ENCODE peak calls at places on chromosomes 6 and 20, in ten cellular contexts. U, X, D, H, J, Q, L, B, F and W are unnamed samples.

GRCh38 chr6:80742481-80742880 is 636.0 kb downstream of the BCKDHB start:
- DNase-seq in U (no peak), X (no peak), D (peak; percentile 16), H (no peak), J (peak; percentile 6), Q (no peak), L (no peak), B (peak; percentile 16), F (peak; percentile 38), W (no peak)

GRCh38 chr6:170403451-170403850 is 96.9 kb downstream of the FAM120B start:
- DNase-seq in U (no peak), X (no peak), D (no peak), H (no peak), J (no peak), Q (no peak), L (no peak), B (no peak), F (peak; percentile 88), W (no peak)

GRCh38 chr20:48717095-48717958 is 110.5 kb downstream of the PREX1 start:
- DNase-seq in U (no peak), X (no peak), D (no peak), H (no peak), J (peak; percentile 38), Q (no peak), L (no peak), B (no peak), F (no peak), W (no peak)

GRCh38 chr6:132005177-132005576 is 54.0 kb upstream of the CCN2 start:
- DNase-seq in U (no peak), X (no peak), D (no peak), H (no peak), J (no peak), Q (no peak), L (no peak), B (no peak), F (no peak), W (no peak)

GRCh38 chr20:39103732-39104131 is 141.6 kb downstream of the DHX35 start:
- DNase-seq in U (no peak), X (no peak), D (no peak), H (no peak), J (no peak), Q (no peak), L (no peak), B (no peak), F (no peak), W (no peak)

GRCh38 chr6:84762220-84762940 is 2.0 kb downstream of the TBX18 start:
- DNase-seq in U (no peak), X (peak; percentile 41), D (peak; percentile 68), H (no peak), J (no peak), Q (no peak), L (peak; percentile 18), B (peak; percentile 44), F (peak; percentile 49), W (no peak)

GRCh38 chr6:124962617-124963415 is 579 bp downstream of the RNF217 start:
- DNase-seq in U (peak; percentile 39), X (peak; percentile 63), D (peak; percentile 41), H (no peak), J (no peak), Q (no peak), L (no peak), B (peak; percentile 43), F (peak; percentile 56), W (peak; percentile 18)

GRCh38 chr6:47044418-47044817 is 2.3 kb upstream of the ADGRF1 start:
- DNase-seq in U (no peak), X (no peak), D (peak; percentile 67), H (no peak), J (no peak), Q (no peak), L (no peak), B (no peak), F (no peak), W (no peak)

GRCh38 chr6:165830761-165831160 is 167.7 kb upstream of the PDE10A start:
- DNase-seq in U (no peak), X (no peak), D (no peak), H (no peak), J (no peak), Q (no peak), L (no peak), B (no peak), F (no peak), W (no peak)

GRCh38 chr6:3068329-3069223 is at the start of gene RIPK1:
- DNase-seq in U (peak; percentile 96), X (peak; percentile 98), D (peak; percentile 86), H (peak; percentile 95), J (peak; percentile 94), Q (peak; percentile 47), L (peak; percentile 90), B (peak; percentile 96), F (peak; percentile 91), W (peak; percentile 97)
- TF ChIP-seq CTCF in U (peak; percentile 32), X (peak; percentile 22), D (no peak), H (peak; percentile 33), J (peak; percentile 64), Q (peak; percentile 23), L (peak; percentile 6), B (peak; percentile 31), F (peak; percentile 23), W (peak; percentile 56)

GRCh38 chr6:52909131-52909530 is 367 bp downstream of the GSTA3 start:
- DNase-seq in U (no peak), X (no peak), D (no peak), H (no peak), J (no peak), Q (no peak), L (no peak), B (no peak), F (no peak), W (no peak)

GRCh38 chr6:52910091-52910490 is 593 bp upstream of the GSTA3 start:
- DNase-seq in U (no peak), X (no peak), D (no peak), H (no peak), J (no peak), Q (no peak), L (no peak), B (no peak), F (no peak), W (no peak)

GRCh38 chr6:52909531-52909930 is at the start of gene GSTA3:
- DNase-seq in U (no peak), X (no peak), D (no peak), H (no peak), J (no peak), Q (no peak), L (no peak), B (no peak), F (no peak), W (no peak)

GRCh38 chr6:52900536-52900935 is 9.0 kb downstream of the GSTA3 start:
- DNase-seq in U (no peak), X (no peak), D (no peak), H (no peak), J (no peak), Q (no peak), L (no peak), B (no peak), F (no peak), W (no peak)

GRCh38 chr6:52904562-52905279 is 4.8 kb downstream of the GSTA3 start:
- DNase-seq in U (no peak), X (no peak), D (peak; percentile 29), H (no peak), J (peak; percentile 10), Q (no peak), L (no peak), B (no peak), F (peak; percentile 8), W (no peak)
- TF ChIP-seq CTCF in U (no peak), X (peak; percentile 9), D (peak; percentile 18), H (no peak), J (peak; percentile 57), Q (no peak), L (no peak), B (peak; percentile 38), F (peak; percentile 35), W (peak; percentile 6)

GRCh38 chr6:56246544-56246940 is 838 bp downstream of the COL21A1 start:
- DNase-seq in U (no peak), X (no peak), D (no peak), H (no peak), J (no peak), Q (no peak), L (no peak), B (no peak), F (peak; percentile 5), W (no peak)

GRCh38 chr6:56247654-56248122 is 308 bp upstream of the COL21A1 start:
- DNase-seq in U (no peak), X (no peak), D (no peak), H (no peak), J (no peak), Q (no peak), L (no peak), B (no peak), F (no peak), W (no peak)

GRCh38 chr6:56245903-56246351 is 1.5 kb downstream of the COL21A1 start:
- DNase-seq in U (no peak), X (no peak), D (no peak), H (no peak), J (no peak), Q (no peak), L (no peak), B (no peak), F (no peak), W (no peak)

GRCh38 chr6:56244528-56245253 is 2.7 kb downstream of the COL21A1 start:
- DNase-seq in U (no peak), X (no peak), D (no peak), H (no peak), J (no peak), Q (no peak), L (no peak), B (no peak), F (no peak), W (no peak)

DNA sequence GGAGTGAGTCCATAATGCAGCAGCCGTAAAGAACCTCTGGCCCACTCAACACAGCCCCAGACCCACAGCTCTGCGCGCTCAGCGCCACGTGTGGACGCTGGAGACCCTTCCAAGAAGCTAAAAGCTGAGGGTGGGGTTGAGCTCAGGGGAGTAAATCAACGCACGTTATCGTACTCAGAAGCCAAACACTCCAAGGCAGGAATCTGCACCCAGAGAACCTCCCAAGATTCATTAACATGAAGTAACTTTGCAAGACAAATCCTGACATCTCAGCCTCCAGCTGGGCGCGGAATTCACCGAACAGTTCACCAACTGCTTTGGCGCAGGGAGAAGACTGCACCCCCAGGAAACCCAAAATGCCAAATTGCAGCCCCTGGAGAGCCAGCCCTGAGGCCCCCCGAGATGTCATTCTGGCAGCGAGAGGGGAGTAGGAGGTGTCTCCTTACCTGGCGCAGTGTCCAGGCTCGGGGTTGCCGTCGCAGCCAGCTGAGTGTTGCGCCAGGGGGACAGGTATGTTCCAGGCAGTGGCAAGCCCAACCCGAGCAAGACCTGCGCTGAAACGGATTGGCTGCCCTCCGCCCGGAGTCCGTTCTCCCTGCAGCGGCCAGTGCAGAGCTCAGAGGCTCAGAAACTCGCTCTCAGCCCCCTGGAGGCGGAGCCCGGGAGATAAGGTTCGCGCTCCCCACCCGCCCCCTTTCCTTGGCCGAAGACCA is at the start of gene COL21A1:
- DNase-seq in U (peak; percentile 41), X (peak; percentile 48), D (peak; percentile 24), H (no peak), J (no peak), Q (peak; percentile 19), L (peak; percentile 19), B (no peak), F (peak; percentile 89), W (no peak)
- TF ChIP-seq CTCF in U (no peak), X (no peak), D (no peak), H (no peak), J (no peak), Q (peak; percentile 56), L (no peak), B (no peak), F (peak; percentile 57), W (no peak)

DNA sequence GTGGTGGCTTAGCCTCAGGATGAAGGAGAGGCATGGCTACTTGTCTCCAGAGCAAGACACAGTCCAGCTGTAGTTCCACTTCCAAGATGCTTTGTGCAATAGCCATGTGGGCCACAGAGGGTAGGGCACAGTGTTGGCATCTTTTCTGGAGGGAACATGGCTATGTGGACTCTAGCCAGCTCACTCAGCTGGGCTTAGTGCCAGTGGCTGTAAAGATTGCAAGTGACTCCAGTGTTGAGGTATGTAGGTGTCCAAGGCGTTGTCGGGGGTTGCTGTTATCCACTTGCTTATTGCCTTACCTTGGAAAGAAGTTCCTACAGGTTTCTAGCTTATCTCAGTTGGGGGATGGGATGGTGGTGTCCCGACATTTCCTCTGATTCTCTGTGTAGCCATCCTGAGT is 233.4 kb downstream of the CD109 start:
- DNase-seq in U (no peak), X (no peak), D (peak; percentile 16), H (no peak), J (no peak), Q (no peak), L (no peak), B (no peak), F (no peak), W (no peak)
- TF ChIP-seq CTCF in U (no peak), X (no peak), D (no peak), H (no peak), J (no peak), Q (no peak), L (no peak), B (no peak), F (no peak), W (no peak)